ENCODE peak calls at places on chromosomes 11 and 22, in ten cellular contexts. W is activated naive CD4-positive, alpha-beta T cell treated with Interleukin-2 at 50 U/mL for 16 hours; F is tibial artery; B is BJ; H is cardiac fibroblast; X is non-pigmented ciliary epithelial cell; G is kidney tubule cell; Q is stimulated activated CD4-positive, alpha-beta T cell treated with anti-CD3 and anti-CD28 coated beads, Interleukin-2, amount 100 ng/mL, for 48 hours; J is nephron progenitor cell; I is astrocyte of the cerebellum. O is an unnamed sample.
A peak's percentile ranks its signal among the peaks of the same experiment; 100 is the strongest.

GRCh38 chr22:41822289-41823057 is 10.4 kb upstream of the SREBF2 start:
- DNase-seq in W (peak; percentile 39), F (no peak), B (no peak), H (peak; percentile 81), X (peak; percentile 32), G (peak; percentile 93), Q (peak; percentile 29), J (no peak), I (peak; percentile 66), O (peak; percentile 71)

GRCh38 chr22:39616781-39617180 is 46.2 kb downstream of the CACNA1I start:
- DNase-seq in W (no peak), F (no peak), B (no peak), H (no peak), X (no peak), G (no peak), Q (no peak), J (no peak), I (no peak), O (no peak)

GRCh38 chr11:86431258-86431657 is 56.6 kb downstream of the CCDC81 start:
- DNase-seq in W (no peak), F (no peak), B (no peak), H (no peak), X (no peak), G (no peak), Q (no peak), J (no peak), I (no peak), O (no peak)

GRCh38 chr11:20368441-20368840 is 4.9 kb downstream of the HTATIP2 start:
- DNase-seq in W (no peak), F (no peak), B (no peak), H (peak; percentile 18), X (no peak), G (peak; percentile 44), Q (no peak), J (no peak), I (no peak), O (no peak)

GRCh38 chr11:122167100-122167499 is 51.1 kb upstream of the BLID start:
- DNase-seq in W (no peak), F (no peak), B (peak; percentile 76), H (peak; percentile 92), X (peak; percentile 37), G (peak; percentile 87), Q (no peak), J (no peak), I (peak; percentile 74), O (no peak)

GRCh38 chr11:47181271-47181670 is 4.6 kb upstream of the ARFGAP2 start:
- DNase-seq in W (no peak), F (no peak), B (no peak), H (no peak), X (no peak), G (no peak), Q (no peak), J (no peak), I (no peak), O (no peak)

GRCh38 chr22:42414565-42415298 is 17.5 kb downstream of the NFAM1 start:
- DNase-seq in W (no peak), F (no peak), B (no peak), H (no peak), X (no peak), G (no peak), Q (no peak), J (no peak), I (no peak), O (no peak)

GRCh38 chr11:45374130-45374529 is 88.0 kb upstream of the SYT13 start:
- DNase-seq in W (no peak), F (no peak), B (no peak), H (no peak), X (no peak), G (no peak), Q (no peak), J (no peak), I (no peak), O (no peak)

GRCh38 chr22:49258107-49259010 is 569.3 kb downstream of the BRD1 start:
- DNase-seq in W (no peak), F (peak; percentile 35), B (no peak), H (no peak), X (no peak), G (no peak), Q (no peak), J (no peak), I (no peak), O (no peak)

O was measured in hepatocyte.